ENCODE peak calls at places on chromosomes 3 and 15, in four cellular contexts. B, W, H and N are unnamed samples.

GRCh38 chr3:143726727-143727126 is 121.5 kb downstream of the SLC9A9 start:
- DNase-seq in B (no peak), W (no peak), H (no peak), N (no peak)

GRCh38 chr15:61528590-61528929 is 299.5 kb upstream of the RORA start:
- DNase-seq in B (no peak), W (no peak), H (no peak), N (peak)

GRCh38 chr3:135916310-135916709 is 49.2 kb upstream of the PPP2R3A start:
- DNase-seq in B (no peak), W (no peak), H (no peak), N (no peak)

GRCh38 chr15:93012793-93013192 is 76.2 kb downstream of the RGMA start:
- DNase-seq in B (no peak), W (no peak), H (no peak), N (no peak)

GRCh38 chr3:123412811-123413588 is 35.9 kb downstream of the ADCY5 start:
- DNase-seq in B (no peak), W (no peak), H (no peak), N (no peak)

GRCh38 chr15:22229971-22230815 is 149.9 kb downstream of the OR4M2 start:
- DNase-seq in B (no peak), W (no peak), H (no peak), N (no peak)

GRCh38 chr3:12309716-12310115 is 20.8 kb downstream of the PPARG start:
- DNase-seq in B (no peak), W (no peak), H (no peak), N (no peak)

GRCh38 chr3:114155370-114155821 is 23.5 kb downstream of the DRD3 start:
- DNase-seq in B (peak), W (peak), H (peak), N (peak)

GRCh38 chr3:42631650-42632049 is 21.8 kb upstream of the ZBTB47 start:
- DNase-seq in B (no peak), W (no peak), H (no peak), N (no peak)

GRCh38 chr15:68275165-68275746 is 2.3 kb upstream of the FEM1B start:
- DNase-seq in B (peak), W (no peak), H (no peak), N (no peak)

GRCh38 chr3:123817413-123817812 is 66.7 kb downstream of the MYLK start:
- DNase-seq in B (no peak), W (no peak), H (no peak), N (no peak)

GRCh38 chr3:195522254-195523023 is 20.7 kb downstream of the PPP1R2 start:
- DNase-seq in B (no peak), W (peak), H (no peak), N (peak)

GRCh38 chr3:123169492-123169929 is 32.2 kb upstream of the SEC22A start:
- DNase-seq in B (no peak), W (no peak), H (peak), N (no peak)

GRCh38 chr3:87260270-87260669 is 16.1 kb downstream of the POU1F1 start:
- DNase-seq in B (peak), W (peak), H (peak), N (peak)

GRCh38 chr3:65033577-65033976 is 345.8 kb upstream of the ADAMTS9 start:
- DNase-seq in B (no peak), W (no peak), H (no peak), N (no peak)

GRCh38 chr3:72888546-72889309 is 882 bp downstream of the GXYLT2 start:
- DNase-seq in B (peak), W (peak), H (peak), N (peak)

GRCh38 chr3:49700453-49701128 is 11.2 kb downstream of the RNF123 start:
- DNase-seq in B (no peak), W (no peak), H (peak), N (no peak)

GRCh38 chr3:71111784-71112440 is 471.6 kb downstream of the FOXP1 start:
- DNase-seq in B (peak), W (no peak), H (no peak), N (peak)

GRCh38 chr3:17602126-17602525 is 140.3 kb downstream of the TBC1D5 start:
- DNase-seq in B (no peak), W (no peak), H (no peak), N (no peak)

GRCh38 chr15:70219256-70219919 is 121.7 kb upstream of the TLE3 start:
- DNase-seq in B (no peak), W (no peak), H (no peak), N (no peak)

GRCh38 chr3:132265008-132265407 is 52.2 kb upstream of the ACP3 start:
- DNase-seq in B (no peak), W (no peak), H (no peak), N (no peak)

GRCh38 chr15:50257924-50258323 is 7.6 kb downstream of the HDC start:
- DNase-seq in B (no peak), W (peak), H (no peak), N (no peak)

GRCh38 chr15:49718846-49719245 is 98.0 kb downstream of the DTWD1 start:
- DNase-seq in B (no peak), W (no peak), H (no peak), N (no peak)

GRCh38 chr3:98058244-98058960 is 23.3 kb upstream of the GABRR3 start:
- DNase-seq in B (no peak), W (no peak), H (no peak), N (no peak)

GRCh38 chr3:101886626-101887025 is 37.3 kb downstream of the NFKBIZ start:
- DNase-seq in B (no peak), W (no peak), H (no peak), N (no peak)

GRCh38 chr15:61137139-61137792 is 91.8 kb downstream of the RORA start:
- DNase-seq in B (no peak), W (no peak), H (no peak), N (no peak)

GRCh38 chr3:59081071-59081470 is 31.2 kb upstream of the CFAP20DC start:
- DNase-seq in B (no peak), W (no peak), H (no peak), N (no peak)

GRCh38 chr3:59079962-59080361 is 30.1 kb upstream of the CFAP20DC start:
- DNase-seq in B (no peak), W (no peak), H (no peak), N (no peak)

GRCh38 chr3:59085976-59086375 is 36.2 kb upstream of the CFAP20DC start:
- DNase-seq in B (no peak), W (no peak), H (no peak), N (no peak)

GRCh38 chr3:59084598-59084997 is 34.8 kb upstream of the CFAP20DC start:
- DNase-seq in B (no peak), W (no peak), H (no peak), N (no peak)
- TF ChIP-seq JUN in B (no peak), W (no peak), H (no peak), N (no peak)

GRCh38 chr3:11211531-11212300 is 57.4 kb downstream of the HRH1 start:
- DNase-seq in B (no peak), W (no peak), H (no peak), N (peak)

GRCh38 chr3:11204697-11205397 is 50.6 kb downstream of the HRH1 start:
- DNase-seq in B (no peak), W (no peak), H (no peak), N (no peak)

GRCh38 chr3:11206953-11207352 is 52.7 kb downstream of the HRH1 start:
- DNase-seq in B (no peak), W (no peak), H (no peak), N (no peak)

GRCh38 chr3:11201246-11202024 is 47.1 kb downstream of the HRH1 start:
- DNase-seq in B (peak), W (no peak), H (no peak), N (peak)

GRCh38 chr3:11206316-11206715 is 52.0 kb downstream of the HRH1 start:
- DNase-seq in B (no peak), W (no peak), H (no peak), N (no peak)
- H3K27ac ChIP-seq in B (no peak), W (no peak), H (no peak), N (peak)

GRCh38 chr3:152270145-152270870 is 1.6 kb downstream of the MBNL1 start:
- DNase-seq in B (peak), W (peak), H (no peak), N (peak)

GRCh38 chr3:152271465-152272035 is 2.8 kb downstream of the MBNL1 start:
- DNase-seq in B (no peak), W (no peak), H (no peak), N (peak)

GRCh38 chr3:152269423-152270144 is 855 bp downstream of the MBNL1 start:
- DNase-seq in B (peak), W (peak), H (no peak), N (peak)

GRCh38 chr3:152272771-152273242 is 4.1 kb downstream of the MBNL1 start:
- DNase-seq in B (no peak), W (peak), H (no peak), N (peak)

GRCh38 chr3:152270944-152271343 is 2.2 kb downstream of the MBNL1 start:
- DNase-seq in B (no peak), W (no peak), H (no peak), N (peak)
- TF ChIP-seq POLR2AphosphoS5 in B (no peak), W (no peak), H (no peak), N (no peak)

DNA sequence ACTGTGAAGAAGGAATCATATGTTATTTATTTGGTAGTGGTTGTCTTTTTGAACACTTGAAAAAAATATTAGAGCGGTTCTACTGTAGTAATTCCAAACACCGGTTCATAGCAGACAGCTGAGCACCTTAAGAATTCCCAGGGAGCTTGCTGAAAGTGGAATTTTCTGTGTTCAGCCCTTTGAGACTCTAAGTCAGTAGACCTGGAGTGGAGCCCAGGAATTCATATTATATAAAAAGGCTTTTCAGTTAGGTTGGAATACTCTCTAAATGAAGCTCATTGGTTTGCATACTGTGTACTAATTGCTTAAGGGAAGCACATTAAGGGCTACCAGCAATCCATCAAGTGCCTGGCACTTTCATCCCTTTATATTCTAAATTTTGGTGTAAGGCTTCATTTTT is 687.5 kb downstream of the EDEM1 start:
- DNase-seq in B (no peak), W (no peak), H (no peak), N (no peak)
- TF ChIP-seq JUN in B (no peak), W (no peak), H (no peak), N (no peak)

DNA sequence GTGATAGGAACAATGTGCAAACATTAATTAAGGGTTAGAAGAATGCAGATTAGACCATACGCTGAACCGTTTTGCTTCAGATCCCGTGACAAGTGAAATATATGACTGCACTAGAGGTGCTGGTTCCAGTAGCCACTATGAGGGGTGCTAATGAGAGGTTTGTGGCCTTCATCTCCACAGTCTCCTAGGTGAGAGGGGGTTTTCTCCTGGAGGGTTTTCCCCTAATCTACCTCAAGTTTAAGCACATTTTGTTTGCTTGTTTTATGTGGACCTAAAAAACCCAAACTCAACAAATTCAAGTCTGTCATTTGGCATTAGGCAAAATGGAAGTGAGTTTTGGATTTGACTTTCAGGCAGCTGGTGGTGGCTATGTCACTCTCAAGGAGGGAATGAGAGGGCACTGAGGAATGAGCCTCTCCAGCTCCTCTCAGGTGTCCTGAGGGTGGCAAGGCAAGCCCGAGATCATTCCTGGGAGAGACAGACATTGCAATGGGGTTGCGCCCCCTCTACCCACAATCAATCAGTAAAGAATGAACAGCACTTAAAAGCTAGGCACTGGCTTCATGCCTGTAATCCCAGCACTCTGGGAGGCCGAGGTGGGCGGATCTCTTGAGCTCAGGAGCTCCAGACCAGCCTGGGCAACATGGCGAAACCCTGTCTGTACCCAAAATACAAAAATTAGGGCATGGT is 13.9 kb upstream of the SHF start:
- DNase-seq in B (no peak), W (peak), H (no peak), N (no peak)
- H3K27ac ChIP-seq in B (peak), W (no peak), H (no peak), N (no peak)

GRCh38 chr3:145333931-145334330 is 827.1 kb downstream of the PLOD2 start:
- DNase-seq in B (no peak), W (peak), H (no peak), N (no peak)
- TF ChIP-seq POLR2AphosphoS5 in B (no peak), W (no peak), H (no peak), N (no peak)

GRCh38 chr15:76954744-76955143 is 23.2 kb downstream of the RCN2 start:
- DNase-seq in B (no peak), W (no peak), H (no peak), N (no peak)
- TF ChIP-seq JUN in B (no peak), W (no peak), H (no peak), N (no peak)

DNA sequence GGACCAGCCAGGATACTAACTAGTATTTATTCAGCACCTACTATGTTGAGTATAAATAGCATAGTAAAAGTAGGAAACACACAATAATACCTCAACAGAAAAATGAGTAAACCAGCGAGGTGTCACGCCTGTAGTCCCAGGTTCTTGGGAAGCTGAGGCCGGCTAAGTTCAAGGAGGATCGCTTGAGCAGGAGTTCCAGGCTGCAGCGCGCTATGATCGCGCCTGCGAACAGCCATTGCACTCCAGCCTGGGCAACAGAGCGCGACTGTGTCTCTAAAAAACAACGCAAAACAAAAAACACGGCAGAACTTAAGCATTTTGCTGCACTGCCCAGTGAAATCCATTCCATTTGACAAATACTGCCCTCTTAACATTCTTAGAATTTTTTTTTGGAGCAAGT is 1.3 kb upstream of the DENND6A start:
- DNase-seq in B (no peak), W (no peak), H (no peak), N (no peak)
- H3K27ac ChIP-seq in B (no peak), W (no peak), H (no peak), N (no peak)

DNA sequence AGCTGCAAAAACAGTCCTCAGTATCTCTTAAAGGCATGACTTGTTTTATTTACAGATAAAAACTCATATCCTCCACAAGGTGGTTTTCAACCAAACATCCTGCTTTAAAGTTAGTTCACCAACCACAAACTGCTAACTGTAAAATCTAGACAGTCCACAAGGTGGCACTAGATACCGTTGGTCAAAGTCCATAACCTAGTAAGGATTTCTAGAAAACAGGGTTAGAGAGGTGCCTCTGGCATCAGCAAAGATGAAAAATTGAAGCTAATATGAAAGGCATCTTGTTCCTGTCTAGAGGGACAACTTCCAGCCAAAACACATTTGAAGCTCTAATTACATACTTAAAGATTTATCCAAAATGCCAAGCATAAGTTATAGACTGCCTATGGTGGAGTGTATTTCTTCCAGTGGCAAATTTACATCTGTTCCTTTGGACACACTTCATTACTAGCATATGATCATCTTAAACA is 56.0 kb downstream of the ZMAT3 start:
- DNase-seq in B (peak), W (peak), H (peak), N (peak)
- TF ChIP-seq POLR2AphosphoS5 in B (no peak), W (no peak), H (no peak), N (no peak)

GRCh38 chr3:153445817-153446216 is 283.8 kb downstream of the RAP2B start:
- DNase-seq in B (no peak), W (no peak), H (no peak), N (no peak)

GRCh38 chr3:153440311-153440710 is 278.3 kb downstream of the RAP2B start:
- DNase-seq in B (no peak), W (no peak), H (no peak), N (no peak)

GRCh38 chr3:153442386-153442785 is 280.4 kb downstream of the RAP2B start:
- DNase-seq in B (no peak), W (no peak), H (no peak), N (no peak)

GRCh38 chr3:153443961-153444360 is 281.9 kb downstream of the RAP2B start:
- DNase-seq in B (peak), W (peak), H (no peak), N (peak)

GRCh38 chr3:153442799-153443487 is 280.9 kb downstream of the RAP2B start:
- DNase-seq in B (no peak), W (no peak), H (no peak), N (no peak)
- TF ChIP-seq JUN in B (no peak), W (no peak), H (no peak), N (no peak)